ENCODE peak calls at places on chromosomes 11 and 22, in five cellular contexts. R is stimulated activated CD4-positive, alpha-beta T cell treated with anti-CD3 and anti-CD28 coated beads, Interleukin-1b, Interleukin-23, amount 100 ng/mL, for 1 hour; O is activated naive CD4-positive, alpha-beta T cell treated with anti-CD3 and anti-CD28 coated beads for 36 hours; H is NCI-H1105 treated with DMSO at 0.1 percent for 48 hours; P is naive B cell. F is an unnamed sample.

GRCh38 chr11:70282012-70282411 is 11.5 kb downstream of the PPFIA1 start:
- DNase-seq in O (no peak), H (no peak), P (no peak), R (no peak), F (no peak)

GRCh38 chr11:17768547-17768946 is 34.0 kb downstream of the KCNC1 start:
- DNase-seq in H (no peak), P (no peak), R (no peak), O (no peak), F (no peak)

GRCh38 chr22:25148149-25148691 is 51.4 kb upstream of the CRYBB3 start:
- DNase-seq in H (peak; percentile 15), R (no peak), O (no peak), P (no peak), F (no peak)

GRCh38 chr11:96219981-96220623 is 122.9 kb downstream of the MAML2 start:
- DNase-seq in R (no peak), P (no peak), H (no peak), O (no peak), F (no peak)

GRCh38 chr11:105968021-105968697 is 53.9 kb downstream of the MSANTD4 start:
- DNase-seq in P (no peak), H (no peak), O (no peak), R (no peak), F (no peak)

GRCh38 chr11:46223252-46223513 is 54.3 kb upstream of the CREB3L1 start:
- DNase-seq in O (no peak), P (no peak), R (no peak), H (no peak), F (no peak)

GRCh38 chr22:45645526-45646414 is 25.9 kb upstream of the ATXN10 start:
- DNase-seq in R (peak; percentile 72), H (peak; percentile 38), P (peak; percentile 70), O (peak; percentile 79), F (peak; percentile 6)

GRCh38 chr11:76237914-76238313 is 31.6 kb upstream of the WNT11 start:
- DNase-seq in P (no peak), O (no peak), R (no peak), H (no peak), F (no peak)

GRCh38 chr22:16970446-16970845 is 37.6 kb downstream of the GAB4 start:
- DNase-seq in P (no peak), R (no peak), H (no peak), O (peak; percentile 43), F (no peak)

GRCh38 chr11:27916541-27917100 is 191.3 kb downstream of the KIF18A start:
- DNase-seq in P (no peak), H (no peak), O (no peak), R (no peak), F (no peak)

GRCh38 chr11:612201-612960 is 3.4 kb downstream of the IRF7 start:
- DNase-seq in O (no peak), P (no peak), R (no peak), H (peak; percentile 56), F (no peak)

GRCh38 chr11:16897460-16898061 is 116.7 kb downstream of the PLEKHA7 start:
- DNase-seq in P (no peak), O (no peak), R (no peak), H (peak; percentile 96), F (no peak)

GRCh38 chr11:1482581-1483444 is 3.8 kb downstream of the MOB2 start:
- DNase-seq in O (no peak), H (no peak), R (no peak), P (no peak), F (no peak)

GRCh38 chr11:19650929-19651487 is 61.6 kb upstream of the NAV2 start:
- DNase-seq in R (no peak), P (no peak), O (no peak), H (no peak), F (no peak)

F was measured in NCI-H1048.